ENCODE peak calls at places on chromosomes 11 and 22, in five cellular contexts. One of them, this sample, is unnamed.

GRCh38 chr11:77154381-77155081 is 26.5 kb downstream of the MYO7A start:
- DNase-seq in left ventricle myocardium inferior: peak
- DNase-seq in fibroblast of lung: no peak
- DNase-seq in IMR-90: no peak
- DNase-seq in MM.1S: no peak
- DNase-seq in this sample: no peak

GRCh38 chr22:46741974-46742519 is 4.0 kb upstream of the CERK start:
- DNase-seq in left ventricle myocardium inferior: no peak
- DNase-seq in fibroblast of lung: no peak
- DNase-seq in IMR-90: no peak
- DNase-seq in MM.1S: no peak
- DNase-seq in this sample: no peak

GRCh38 chr11:80414766-80415165 is 973.9 kb upstream of the TENM4 start:
- DNase-seq in left ventricle myocardium inferior: no peak
- DNase-seq in fibroblast of lung: no peak
- DNase-seq in IMR-90: no peak
- DNase-seq in MM.1S: no peak
- DNase-seq in this sample: no peak

GRCh38 chr11:56491270-56491669 is at the start of gene OR5M8:
- DNase-seq in left ventricle myocardium inferior: no peak
- DNase-seq in fibroblast of lung: no peak
- DNase-seq in IMR-90: no peak
- DNase-seq in MM.1S: no peak
- DNase-seq in this sample: no peak

GRCh38 chr11:74989269-74989655 is 529 bp downstream of the NEU3 start:
- DNase-seq in left ventricle myocardium inferior: no peak
- DNase-seq in fibroblast of lung: peak
- DNase-seq in IMR-90: peak
- DNase-seq in MM.1S: peak
- DNase-seq in this sample: no peak

GRCh38 chr11:120867024-120867423 is 156.9 kb upstream of the TBCEL start:
- DNase-seq in left ventricle myocardium inferior: no peak
- DNase-seq in fibroblast of lung: no peak
- DNase-seq in IMR-90: no peak
- DNase-seq in MM.1S: no peak
- DNase-seq in this sample: no peak

GRCh38 chr22:38335077-38335476 is 17.8 kb upstream of the CSNK1E start:
- DNase-seq in left ventricle myocardium inferior: no peak
- DNase-seq in fibroblast of lung: no peak
- DNase-seq in IMR-90: peak
- DNase-seq in MM.1S: no peak
- DNase-seq in this sample: no peak

GRCh38 chr22:31148953-31149627 is 8.8 kb upstream of the PLA2G3 start:
- DNase-seq in left ventricle myocardium inferior: peak
- DNase-seq in fibroblast of lung: peak
- DNase-seq in IMR-90: peak
- DNase-seq in MM.1S: peak
- DNase-seq in this sample: peak

GRCh38 chr11:111909378-111909777 is 2.2 kb downstream of the CRYAB start:
- DNase-seq in left ventricle myocardium inferior: no peak
- DNase-seq in fibroblast of lung: no peak
- DNase-seq in IMR-90: no peak
- DNase-seq in MM.1S: no peak
- DNase-seq in this sample: no peak

GRCh38 chr11:45917623-45918330 is at the start of gene PEX16:
- DNase-seq in left ventricle myocardium inferior: peak
- DNase-seq in fibroblast of lung: peak
- DNase-seq in IMR-90: peak
- DNase-seq in MM.1S: peak
- DNase-seq in this sample: peak

GRCh38 chr22:48827904-48828555 is 999.6 kb downstream of the BRD1 start:
- DNase-seq in left ventricle myocardium inferior: no peak
- DNase-seq in fibroblast of lung: no peak
- DNase-seq in IMR-90: no peak
- DNase-seq in MM.1S: no peak
- DNase-seq in this sample: no peak

GRCh38 chr11:64295760-64296159 is 4.4 kb upstream of the CATSPERZ start:
- DNase-seq in left ventricle myocardium inferior: no peak
- DNase-seq in fibroblast of lung: no peak
- DNase-seq in IMR-90: no peak
- DNase-seq in MM.1S: peak
- DNase-seq in this sample: no peak

GRCh38 chr11:122126024-122126678 is 10.1 kb upstream of the BLID start:
- DNase-seq in left ventricle myocardium inferior: no peak
- DNase-seq in fibroblast of lung: no peak
- DNase-seq in IMR-90: no peak
- DNase-seq in MM.1S: no peak
- DNase-seq in this sample: no peak

GRCh38 chr11:725624-726202 is 19.7 kb downstream of the EPS8L2 start:
- DNase-seq in left ventricle myocardium inferior: no peak
- DNase-seq in fibroblast of lung: no peak
- DNase-seq in IMR-90: no peak
- DNase-seq in MM.1S: peak
- DNase-seq in this sample: peak

GRCh38 chr11:47507016-47507631 is 45.8 kb downstream of the CELF1 start:
- DNase-seq in left ventricle myocardium inferior: no peak
- DNase-seq in fibroblast of lung: no peak
- DNase-seq in IMR-90: no peak
- DNase-seq in MM.1S: no peak
- DNase-seq in this sample: peak

GRCh38 chr11:13339196-13340153 is 61.9 kb downstream of the BMAL1 start:
- DNase-seq in left ventricle myocardium inferior: no peak
- DNase-seq in fibroblast of lung: peak
- DNase-seq in IMR-90: peak
- DNase-seq in MM.1S: no peak
- DNase-seq in this sample: peak

GRCh38 chr11:43951231-43951630 is 8.8 kb downstream of the C11orf96 start:
- DNase-seq in left ventricle myocardium inferior: no peak
- DNase-seq in fibroblast of lung: peak
- DNase-seq in IMR-90: no peak
- DNase-seq in MM.1S: no peak
- DNase-seq in this sample: no peak

GRCh38 chr11:75593337-75593915 is 31.4 kb downstream of the SERPINH1 start:
- DNase-seq in left ventricle myocardium inferior: no peak
- DNase-seq in fibroblast of lung: no peak
- DNase-seq in IMR-90: no peak
- DNase-seq in MM.1S: no peak
- DNase-seq in this sample: no peak

GRCh38 chr11:65719887-65720236 is 736 bp downstream of the RNASEH2C start:
- DNase-seq in left ventricle myocardium inferior: no peak
- DNase-seq in fibroblast of lung: peak
- DNase-seq in IMR-90: peak
- DNase-seq in MM.1S: peak
- DNase-seq in this sample: no peak

GRCh38 chr11:35307221-35307621 is 112.1 kb downstream of the SLC1A2 start:
- DNase-seq in left ventricle myocardium inferior: no peak
- DNase-seq in fibroblast of lung: no peak
- DNase-seq in IMR-90: no peak
- DNase-seq in MM.1S: no peak
- DNase-seq in this sample: no peak

GRCh38 chr22:17119481-17120202 is 1.5 kb downstream of the TMEM121B start:
- DNase-seq in left ventricle myocardium inferior: peak
- DNase-seq in fibroblast of lung: no peak
- DNase-seq in IMR-90: no peak
- DNase-seq in MM.1S: no peak
- DNase-seq in this sample: no peak

GRCh38 chr22:33126881-33127280 is 68.7 kb upstream of the SYN3 start:
- DNase-seq in left ventricle myocardium inferior: no peak
- DNase-seq in fibroblast of lung: no peak
- DNase-seq in IMR-90: no peak
- DNase-seq in MM.1S: peak
- DNase-seq in this sample: no peak

DNA sequence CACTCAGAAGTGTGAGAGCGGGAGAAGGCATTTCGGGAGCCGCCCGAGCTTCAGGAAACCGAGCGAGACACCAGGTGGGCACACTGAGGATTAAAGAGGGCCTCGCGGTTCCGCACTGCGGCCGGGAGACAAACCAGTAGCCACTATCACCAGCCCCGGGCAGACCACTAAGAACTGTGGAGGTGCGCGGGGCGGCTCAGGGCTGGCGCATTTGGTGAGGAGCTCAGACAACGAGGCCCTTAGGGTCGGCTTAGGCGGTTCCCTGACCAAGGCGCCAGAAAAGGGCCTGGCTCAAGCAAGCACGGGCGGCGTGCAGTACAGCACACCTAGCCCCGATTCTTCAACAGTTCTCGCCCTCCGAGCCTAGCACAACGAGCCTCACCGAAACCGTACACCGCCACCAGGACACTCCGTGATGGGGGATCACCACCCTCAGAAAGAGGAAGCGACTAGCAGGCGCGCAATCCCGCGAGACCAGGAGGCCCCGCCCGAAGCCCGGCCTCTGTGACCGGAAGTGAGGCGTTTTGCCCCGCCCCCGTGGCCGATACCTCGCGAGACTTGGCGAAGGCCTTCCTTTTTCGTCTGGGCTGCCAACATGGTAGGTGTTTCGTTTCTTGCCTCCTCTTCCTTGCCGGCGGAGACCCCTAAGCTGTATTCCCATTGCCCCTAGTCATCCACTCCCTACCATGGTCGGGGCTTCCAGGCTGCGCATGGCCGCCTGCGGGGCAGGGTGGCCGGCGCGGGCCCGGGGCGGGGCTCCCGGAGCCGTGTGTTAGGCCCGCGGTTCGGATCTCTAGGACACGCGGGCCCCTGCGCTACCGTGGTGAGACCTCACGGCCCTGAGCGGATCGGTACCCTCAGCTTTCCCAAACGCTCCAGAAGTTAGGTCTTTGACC is at the start of the genes RPL27A and TRIM66:
- DNase-seq in left ventricle myocardium inferior: peak
- DNase-seq in fibroblast of lung: peak
- DNase-seq in IMR-90: peak
- DNase-seq in MM.1S: peak
- DNase-seq in this sample: peak
- TF ChIP-seq CTCF in left ventricle myocardium inferior: peak
- TF ChIP-seq CTCF in fibroblast of lung: no peak
- TF ChIP-seq CTCF in IMR-90: peak
- TF ChIP-seq CTCF in MM.1S: no peak
- TF ChIP-seq CTCF in this sample: no peak

DNA sequence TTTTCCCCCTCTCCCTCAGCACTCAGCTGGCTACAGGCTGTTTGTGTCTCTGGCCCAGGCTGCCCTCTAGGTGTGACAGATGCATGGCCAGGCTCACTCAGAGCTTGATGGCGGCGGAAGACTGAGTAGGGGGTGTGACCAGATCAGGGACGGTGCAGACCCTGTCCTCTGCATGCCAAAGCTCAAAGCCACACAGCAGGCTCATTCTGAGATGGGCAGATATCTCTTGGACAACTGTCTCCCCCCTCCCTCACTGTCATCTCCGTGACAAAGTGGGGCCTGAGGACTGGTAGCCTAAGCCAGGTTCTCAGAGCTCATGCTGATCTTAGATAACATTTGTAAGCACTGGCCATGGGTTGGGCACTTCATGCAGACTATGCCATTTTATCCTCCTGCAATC is 231.3 kb downstream of the DSCAML1 start:
- DNase-seq in left ventricle myocardium inferior: no peak
- DNase-seq in fibroblast of lung: no peak
- DNase-seq in IMR-90: no peak
- DNase-seq in MM.1S: no peak
- DNase-seq in this sample: no peak
- TF ChIP-seq CTCF in left ventricle myocardium inferior: no peak
- TF ChIP-seq CTCF in fibroblast of lung: no peak
- TF ChIP-seq CTCF in IMR-90: no peak
- TF ChIP-seq CTCF in MM.1S: no peak
- TF ChIP-seq CTCF in this sample: no peak

DNA sequence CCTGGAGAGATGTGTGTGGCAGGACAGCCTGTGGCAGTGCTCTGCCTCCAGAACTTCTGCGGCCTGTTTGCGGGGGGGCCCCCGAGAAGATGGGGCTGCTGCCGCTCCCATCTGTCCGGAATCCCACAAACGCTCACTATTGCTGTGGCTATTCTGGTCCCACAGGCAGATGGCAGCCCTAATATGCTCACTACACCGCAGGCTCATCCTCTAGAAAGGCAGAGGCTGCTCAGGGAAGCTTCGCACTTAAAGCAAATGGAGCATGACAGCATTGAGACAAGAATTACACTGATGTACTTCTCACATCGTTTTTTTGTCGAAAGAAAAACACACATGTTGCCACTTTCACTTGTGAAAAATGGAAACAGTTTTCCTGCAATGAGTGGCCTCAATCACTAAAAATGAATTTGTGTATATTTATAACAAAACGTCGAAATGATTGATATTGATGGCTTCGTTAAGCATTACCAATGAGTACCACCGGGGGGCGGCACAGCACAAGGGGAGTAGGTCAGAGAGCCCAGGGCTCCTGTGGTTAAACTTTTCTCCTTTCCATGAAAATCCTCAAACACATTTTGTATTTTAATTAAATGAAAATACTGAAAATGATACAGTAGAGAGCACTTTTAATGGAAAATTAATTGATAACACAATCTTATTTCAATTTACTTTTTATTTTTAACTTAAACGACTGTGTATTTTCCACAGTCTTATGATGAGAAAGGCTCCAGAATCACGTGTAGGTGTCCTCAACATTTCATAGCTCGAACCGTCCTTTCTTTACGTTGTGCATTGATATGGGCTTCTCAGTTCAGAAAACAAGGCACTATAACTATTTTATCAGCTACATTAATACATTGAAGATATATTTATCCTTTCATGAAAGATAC is 69.1 kb downstream of the CTTN start:
- DNase-seq in left ventricle myocardium inferior: peak
- DNase-seq in fibroblast of lung: no peak
- DNase-seq in IMR-90: peak
- DNase-seq in MM.1S: peak
- DNase-seq in this sample: peak
- TF ChIP-seq CTCF in left ventricle myocardium inferior: peak
- TF ChIP-seq CTCF in fibroblast of lung: peak
- TF ChIP-seq CTCF in IMR-90: peak
- TF ChIP-seq CTCF in MM.1S: peak
- TF ChIP-seq CTCF in this sample: peak

DNA sequence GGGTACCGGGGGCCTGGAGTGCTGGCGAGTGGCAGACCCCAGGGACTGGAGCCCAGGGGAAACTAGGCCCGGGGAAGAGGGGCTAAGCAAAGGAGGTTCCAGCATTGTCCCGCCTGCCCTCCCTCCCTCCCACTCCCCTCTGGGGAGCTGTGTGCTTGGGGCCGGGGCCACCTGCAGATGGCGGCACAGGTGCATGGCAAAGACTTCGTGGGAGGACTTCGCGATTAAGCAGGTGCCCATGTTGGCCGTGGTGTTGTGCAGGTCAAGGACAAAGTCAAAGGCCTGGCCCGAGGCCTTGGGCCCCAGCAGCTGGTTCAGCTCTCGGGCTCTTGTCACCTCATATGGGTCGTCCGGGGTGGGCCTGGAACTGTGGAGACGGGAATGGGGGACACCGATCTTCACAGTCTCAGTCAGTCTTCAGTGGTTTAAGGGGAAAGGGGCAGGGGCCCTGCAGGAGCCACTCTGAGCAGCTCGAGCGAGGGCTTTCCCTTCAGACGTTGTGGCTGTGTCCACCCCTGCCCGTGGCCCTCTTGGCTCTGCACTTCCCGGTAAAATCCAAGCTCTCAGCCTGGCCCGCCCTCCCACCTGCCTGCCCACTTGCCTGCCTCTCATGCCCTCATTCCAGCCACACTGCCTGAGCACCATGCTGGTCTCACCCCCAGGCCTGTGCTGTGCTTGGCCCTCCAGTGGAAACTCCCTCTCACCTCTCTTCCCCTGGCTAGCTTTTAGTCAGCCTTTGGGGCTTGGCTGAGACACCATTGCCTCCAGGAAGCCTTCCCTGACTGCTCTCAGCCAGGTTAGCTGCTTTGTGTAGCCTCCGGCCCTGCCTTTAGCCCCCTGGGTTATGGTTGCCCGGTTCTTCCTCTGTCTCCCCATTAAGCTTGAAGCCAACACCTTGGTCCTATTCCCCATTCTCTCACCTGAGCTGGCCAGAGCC is 4.7 kb downstream of the ACY3 start:
- DNase-seq in left ventricle myocardium inferior: no peak
- DNase-seq in fibroblast of lung: no peak
- DNase-seq in IMR-90: no peak
- DNase-seq in MM.1S: no peak
- DNase-seq in this sample: no peak
- TF ChIP-seq CTCF in left ventricle myocardium inferior: no peak
- TF ChIP-seq CTCF in fibroblast of lung: no peak
- TF ChIP-seq CTCF in IMR-90: no peak
- TF ChIP-seq CTCF in MM.1S: no peak
- TF ChIP-seq CTCF in this sample: no peak

This sample was measured in GM13976.